ENCODE peak calls at places on chromosomes 7 and 10, in four cellular contexts. B is brain microvascular endothelial cell, L is body of pancreas, C is cardiac muscle cell. O is an unnamed sample. For H3K36me3, the result is how much of the 10 kb centered on the place peaks cover.

GRCh38 chr7:151411551-151411950 is 1.7 kb upstream of the WDR86 start:
- DNase-seq in L (no peak), B (no peak), C (no peak), O (no peak)

GRCh38 chr7:47252706-47253105 is 329.2 kb downstream of the TNS3 start:
- DNase-seq in L (no peak), B (no peak), C (no peak), O (no peak)

GRCh38 chr10:124541076-124541903 is 79.7 kb downstream of the LHPP start:
- DNase-seq in C (no peak), L (no peak), B (no peak), O (no peak)

GRCh38 chr10:35946556-35946955 is 304.5 kb upstream of the FZD8 start:
- DNase-seq in B (no peak), L (no peak), C (no peak), O (no peak)

GRCh38 chr7:107078517-107078966 is 34.0 kb downstream of the PRKAR2B start:
- DNase-seq in L (peak), B (peak), C (peak), O (peak)

GRCh38 chr7:36047254-36047653 is 105.8 kb upstream of the EEPD1 start:
- DNase-seq in B (no peak), L (no peak), C (no peak), O (no peak)

GRCh38 chr7:130649004-130649790 is 19.4 kb downstream of the COPG2 start:
- DNase-seq in B (peak), C (no peak), L (no peak), O (no peak)

GRCh38 chr10:43049081-43049551 is 27.8 kb upstream of the RET start:
- DNase-seq in L (no peak), B (no peak), C (no peak), O (no peak)

GRCh38 chr7:116610210-116610609 is 61.8 kb upstream of the MET start:
- DNase-seq in B (peak), L (no peak), C (no peak), O (no peak)

GRCh38 chr7:92582948-92583347 is 7.2 kb downstream of the FAM133B start:
- DNase-seq in L (no peak), C (no peak), B (no peak), O (no peak)

GRCh38 chr10:67779455-67780205 is 58.4 kb downstream of the DNAJC12 start:
- DNase-seq in L (peak), C (peak), B (peak), O (no peak)

GRCh38 chr10:43448742-43449141 is 11.8 kb downstream of the ZNF487 start:
- DNase-seq in B (no peak), C (no peak), L (no peak), O (no peak)

GRCh38 chr10:124359336-124359832 is 59.3 kb downstream of the OAT start:
- DNase-seq in L (no peak), B (peak), C (no peak), O (no peak)

GRCh38 chr7:148935451-148935850 is 51.4 kb upstream of the EZH2 start:
- DNase-seq in B (no peak), C (no peak), L (no peak), O (no peak)

GRCh38 chr7:132947011-132947410 is 134.9 kb downstream of the CHCHD3 start:
- DNase-seq in B (no peak), C (no peak), L (no peak), O (no peak)

GRCh38 chr10:6009159-6009558 is 31.8 kb upstream of the IL15RA start:
- DNase-seq in B (peak), L (no peak), C (no peak), O (no peak)

GRCh38 chr10:33801705-33802104 is 467.2 kb upstream of the NRP1 start:
- DNase-seq in C (no peak), B (peak), L (no peak), O (peak)

GRCh38 chr10:74163313-74164068 is 12.5 kb downstream of the ADK start:
- DNase-seq in C (no peak), L (no peak), B (no peak), O (no peak)

GRCh38 chr7:102284891-102285540 is 1.7 kb upstream of the SH2B2 start:
- DNase-seq in C (no peak), L (no peak), B (no peak), O (no peak)

GRCh38 chr10:47296111-47296894 is 3.7 kb upstream of the GDF10 start:
- DNase-seq in C (no peak), B (no peak), L (no peak), O (no peak)

GRCh38 chr7:117083648-117084047 is 130.3 kb downstream of the ST7 start:
- DNase-seq in L (peak), C (no peak), B (no peak), O (no peak)

GRCh38 chr7:4841007-4841784 is 20.6 kb downstream of the PAPOLB start:
- DNase-seq in B (no peak), C (no peak), L (no peak), O (no peak)

GRCh38 chr7:115748123-115748738 is 282.3 kb downstream of the TFEC start:
- DNase-seq in L (no peak), B (no peak), C (no peak), O (no peak)

GRCh38 chr7:141262101-141262819 is 188.4 kb downstream of the TMEM178B start:
- DNase-seq in L (no peak), B (peak), C (no peak), O (no peak)

GRCh38 chr10:98308602-98309365 is 40.8 kb upstream of the LOXL4 start:
- DNase-seq in C (no peak), L (no peak), B (no peak), O (no peak)

GRCh38 chr7:74021546-74022320 is 6.2 kb upstream of the ELN start:
- DNase-seq in B (no peak), L (no peak), C (no peak), O (no peak)

GRCh38 chr10:117374506-117375359 is 507 bp downstream of the PDZD8 start:
- DNase-seq in L (peak), B (no peak), C (peak), O (no peak)

GRCh38 chr10:28432210-28432676 is 100.7 kb upstream of the WAC start:
- DNase-seq in L (peak), C (peak), B (peak), O (peak)
- H3K4me3 ChIP-seq in L (no peak), C (no peak), B (no peak), O (no peak)

GRCh38 chr10:87060280-87060928 is 34.2 kb downstream of the GLUD1 start:
- DNase-seq in L (no peak), B (no peak), C (no peak), O (no peak)
- H3K36me3 ChIP-seq in L (under half), B (half or more), C (half or more), O (under half)

GRCh38 chr7:72406820-72407403 is 5.2 kb downstream of the CALN1 start:
- DNase-seq in B (no peak), L (no peak), C (no peak), O (no peak)
- H3K4me3 ChIP-seq in B (no peak), L (no peak), C (no peak), O (no peak)

GRCh38 chr10:19908991-19909699 is 92.9 kb downstream of the PLXDC2 start:
- DNase-seq in L (no peak), B (no peak), C (no peak), O (no peak)
- H3K36me3 ChIP-seq in L (under half), B (under half), C (under half), O (under half)

GRCh38 chr7:135077642-135078041 is 70.2 kb upstream of the TMEM140 start:
- DNase-seq in L (no peak), B (no peak), C (no peak), O (no peak)

GRCh38 chr7:135078051-135078450 is 69.8 kb upstream of the TMEM140 start:
- DNase-seq in L (no peak), B (no peak), C (no peak), O (no peak)

GRCh38 chr7:135075716-135076115 is 72.2 kb upstream of the TMEM140 start:
- DNase-seq in B (no peak), L (no peak), C (no peak), O (no peak)

GRCh38 chr7:135079068-135079467 is 68.8 kb upstream of the TMEM140 start:
- DNase-seq in C (no peak), B (no peak), L (no peak), O (no peak)

DNA sequence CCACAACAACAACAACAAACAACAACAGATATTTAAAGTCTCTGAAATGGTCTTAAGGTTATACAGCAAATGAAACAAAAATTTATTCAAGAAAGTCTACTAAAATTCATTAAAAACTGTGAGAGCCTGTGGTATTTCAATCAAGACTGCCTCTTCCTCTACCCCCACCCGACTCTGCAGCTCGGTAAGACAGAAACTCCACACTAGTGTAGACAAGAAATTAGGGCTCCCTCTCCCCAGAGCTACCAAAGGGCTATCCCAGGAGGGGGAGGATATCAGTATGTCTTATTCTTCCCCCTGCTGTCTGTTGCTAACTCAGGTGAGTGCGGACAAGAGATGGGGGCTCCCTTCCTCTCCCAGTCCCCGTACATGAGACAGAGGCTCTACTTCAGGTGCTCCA is 71.0 kb upstream of the TMEM140 start:
- DNase-seq in B (no peak), L (no peak), C (no peak), O (no peak)
- H3K4me3 ChIP-seq in B (no peak), L (no peak), C (no peak), O (no peak)

DNA sequence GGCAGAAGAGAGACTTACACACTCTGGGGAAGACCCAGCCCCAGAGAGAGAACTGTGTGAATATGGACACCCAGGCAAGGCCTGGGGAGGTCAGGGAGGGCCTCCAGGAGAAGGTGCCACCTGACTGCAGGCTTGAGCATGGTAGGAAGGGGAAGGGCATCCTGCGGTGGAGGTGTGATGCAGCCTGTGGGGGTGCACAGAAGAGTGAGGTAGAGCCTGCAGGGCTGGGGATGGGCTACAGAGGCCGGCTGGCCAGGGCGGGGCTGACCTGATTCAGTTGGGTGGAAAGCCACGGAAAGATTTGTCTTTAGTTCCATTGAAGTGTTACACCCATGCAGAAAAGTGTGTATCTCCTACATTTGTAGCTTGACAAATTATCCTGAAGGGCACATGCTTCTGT is 47.6 kb downstream of the ZMIZ1 start:
- DNase-seq in C (no peak), B (no peak), L (no peak), O (no peak)
- H3K36me3 ChIP-seq in C (under half), B (under half), L (under half), O (under half)

DNA sequence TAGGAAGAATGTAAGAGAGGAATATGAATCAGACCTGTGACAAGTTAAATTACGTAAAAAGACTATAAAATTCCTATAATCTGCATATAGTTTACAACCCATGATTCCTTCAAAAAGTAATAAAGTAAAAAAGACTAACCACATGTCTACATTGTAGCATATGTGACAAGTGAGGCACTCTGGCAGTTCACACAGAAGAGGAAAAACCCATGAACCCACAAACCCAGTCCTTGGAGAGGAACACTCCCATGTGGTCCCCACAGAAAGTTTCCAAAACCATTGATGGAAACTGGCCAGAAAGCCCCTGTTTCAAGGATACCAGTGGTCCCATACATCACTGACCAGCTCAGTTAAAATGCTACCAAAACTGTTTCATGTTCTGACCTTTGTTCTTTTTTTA is 15.7 kb downstream of the KDM7A start:
- DNase-seq in C (no peak), L (no peak), B (no peak), O (no peak)
- H3K4me3 ChIP-seq in C (no peak), L (no peak), B (no peak), O (no peak)

GRCh38 chr7:6444516-6445269 is 3.1 kb downstream of the DAGLB start:
- DNase-seq in C (no peak), B (no peak), L (no peak), O (no peak)
- H3K36me3 ChIP-seq in C (under half), B (under half), L (under half), O (under half)

O was measured in kidney epithelial cell.